ENCODE peak calls at places on chromosomes 4 and X, in ten cellular contexts. K is cardiac fibroblast; E is OCI-M1; C is activated CD4-positive, alpha-beta T cell treated with anti-CD3 and anti-CD28 coated beads, Interleukin-2, amount 50 U/mL, for 4 hours; P is NCI-H2107; T is stimulated activated CD4-positive, alpha-beta T cell treated with anti-CD3 and anti-CD28 coated beads, Interleukin-12 subunit alpha, Interleukin-12 subunit beta, amount 100 ng/mL, for 4 hours; V is tibial artery; H is heart left ventricle; M is smooth muscle cell of the brain vasculature; Z is iPS DF 19.7. J is an unnamed sample.

GRCh38 chr4:76341063-76341462 is 34.5 kb downstream of the STBD1 start:
- DNase-seq in P (no peak), K (peak; percentile 76), H (no peak), T (no peak), V (no peak), C (no peak), M (no peak), Z (no peak), E (peak; percentile 78), J (no peak)

GRCh38 chr4:83083925-83084475 is 30.5 kb downstream of the PLAC8 start:
- DNase-seq in H (no peak), Z (no peak), M (no peak), P (no peak), K (peak; percentile 15), T (peak; percentile 11), E (no peak), V (no peak), C (peak; percentile 32), J (no peak)

GRCh38 chr4:125975861-125976397 is 661.2 kb downstream of the FAT4 start:
- DNase-seq in P (no peak), K (no peak), T (no peak), M (no peak), V (no peak), C (no peak), Z (no peak), E (no peak), H (no peak), J (no peak)

GRCh38 chr4:165439344-165439743 is 60.5 kb downstream of the CPE start:
- DNase-seq in E (no peak), M (no peak), H (no peak), Z (no peak), C (no peak), V (no peak), P (no peak), T (no peak), K (no peak), J (no peak)

GRCh38 chrX:153297376-153297775 is 24.2 kb downstream of the PNMA6F start:
- DNase-seq in E (no peak), V (no peak), H (no peak), C (no peak), M (no peak), Z (no peak), T (no peak), P (no peak), K (no peak), J (no peak)

GRCh38 chr4:118834070-118834469 is 1.9 kb downstream of the SEC24D start:
- DNase-seq in K (peak; percentile 27), C (no peak), T (no peak), V (no peak), E (no peak), P (no peak), M (no peak), H (no peak), Z (no peak), J (no peak)

GRCh38 chrX:71545364-71545763 is 12.5 kb downstream of the OGT start:
- DNase-seq in H (no peak), V (no peak), Z (no peak), T (no peak), K (no peak), M (no peak), C (no peak), P (no peak), E (no peak), J (no peak)

GRCh38 chrX:28225508-28225907 is 244.3 kb upstream of the DCAF8L1 start:
- DNase-seq in P (no peak), T (no peak), H (no peak), C (no peak), K (no peak), V (no peak), Z (no peak), E (no peak), M (no peak), J (no peak)

GRCh38 chr4:6902318-6903042 is 7.1 kb upstream of the TBC1D14 start:
- DNase-seq in P (no peak), M (no peak), K (no peak), E (no peak), Z (no peak), V (no peak), T (no peak), C (no peak), H (no peak), J (no peak)

GRCh38 chrX:47662144-47662657 is 3.2 kb upstream of the UXT start:
- DNase-seq in Z (no peak), P (no peak), T (peak; percentile 29), V (peak; percentile 24), E (peak; percentile 65), M (peak; percentile 40), H (no peak), C (peak; percentile 22), K (peak; percentile 87), J (no peak)

GRCh38 chr4:128166982-128167381 is 105.9 kb downstream of the LARP1B start:
- DNase-seq in K (no peak), P (no peak), T (no peak), Z (no peak), C (no peak), M (no peak), V (no peak), H (no peak), E (no peak), J (no peak)

GRCh38 chr4:79288185-79288584 is 37.7 kb downstream of the NAA11 start:
- DNase-seq in M (no peak), T (no peak), C (no peak), E (no peak), P (no peak), H (no peak), K (no peak), Z (no peak), V (no peak), J (no peak)

GRCh38 chr4:76473186-76473585 is 38.2 kb downstream of the SHROOM3 start:
- DNase-seq in K (no peak), T (no peak), M (no peak), H (no peak), E (no peak), V (no peak), C (no peak), Z (no peak), P (no peak), J (no peak)

GRCh38 chrX:103716967-103717366 is 6.3 kb downstream of the TMEM31 start:
- DNase-seq in M (peak; percentile 13), E (no peak), Z (no peak), P (no peak), K (peak; percentile 96), H (no peak), C (no peak), V (no peak), T (no peak), J (peak; percentile 34)

J was measured in aorta.